ENCODE peak calls at places on chromosomes 13 and 19, in five cellular contexts. Z is sigmoid colon, G is suprapubic skin, B is upper lobe of left lung, J is transverse colon. F is an unnamed sample.
A peak's percentile ranks its signal among the peaks of the same experiment; 100 is the strongest.

GRCh38 chr13:47478985-47479384 is 522.1 kb downstream of the SUCLA2 start:
- DNase-seq in Z (no peak), G (no peak), B (no peak), J (no peak), F (no peak)

GRCh38 chr19:31347356-31347755 is 1.9 kb downstream of the TSHZ3 start:
- DNase-seq in J (no peak), Z (no peak), G (no peak), B (no peak), F (no peak)

GRCh38 chr13:29849071-29849541 is 1.3 kb downstream of the UBL3 start:
- DNase-seq in J (peak; percentile 31), B (no peak), G (no peak), Z (no peak), F (no peak)

GRCh38 chr13:101424381-101425155 is 8.3 kb upstream of the NALCN start:
- DNase-seq in Z (no peak), G (no peak), J (no peak), B (no peak), F (no peak)

GRCh38 chr13:26280295-26280694 is 26.4 kb downstream of the CDK8 start:
- DNase-seq in Z (no peak), G (no peak), J (no peak), B (no peak), F (no peak)

GRCh38 chr13:101552286-101552685 is 99.8 kb downstream of the ITGBL1 start:
- DNase-seq in G (no peak), B (no peak), Z (no peak), J (no peak), F (no peak)

GRCh38 chr13:79907527-79907926 is 426.6 kb downstream of the NDFIP2 start:
- DNase-seq in B (no peak), Z (no peak), J (no peak), G (no peak), F (no peak)

GRCh38 chr19:46608178-46608577 is 7.0 kb downstream of the CALM3 start:
- DNase-seq in Z (no peak), J (peak; percentile 5), G (no peak), B (no peak), F (no peak)

GRCh38 chr13:36858285-36858684 is 39.3 kb downstream of the RFXAP start:
- DNase-seq in J (no peak), B (no peak), G (no peak), Z (no peak), F (peak; percentile 8)

GRCh38 chr13:25738342-25738771 is 313.5 kb downstream of the SHISA2 start:
- DNase-seq in J (no peak), Z (no peak), G (no peak), B (no peak), F (no peak)

GRCh38 chr19:54324071-54324470 is 11.1 kb upstream of the LILRA5 start:
- DNase-seq in Z (no peak), B (no peak), J (no peak), G (no peak), F (no peak)

GRCh38 chr19:10566658-10567410 is 1.0 kb upstream of the KRI1 start:
- DNase-seq in J (peak; percentile 41), Z (no peak), G (peak; percentile 78), B (peak; percentile 25), F (no peak)

GRCh38 chr13:91045351-91046034 is 302.0 kb upstream of the MIR17HG start:
- DNase-seq in G (no peak), Z (no peak), B (no peak), J (no peak), F (no peak)

GRCh38 chr19:23321953-23322549 is 71.9 kb upstream of the ZNF724 start:
- DNase-seq in G (no peak), Z (no peak), B (no peak), J (no peak), F (no peak)

GRCh38 chr19:4304509-4305252 is at the start of gene FSD1:
- DNase-seq in J (no peak), G (no peak), Z (no peak), B (no peak), F (no peak)

GRCh38 chr19:50702158-50702869 is 17.3 kb downstream of the SHANK1 start:
- DNase-seq in B (no peak), Z (no peak), J (no peak), G (no peak), F (no peak)

GRCh38 chr13:33110713-33111413 is 94.6 kb downstream of the KL start:
- DNase-seq in J (no peak), G (peak; percentile 75), Z (no peak), B (peak; percentile 38), F (peak; percentile 44)

GRCh38 chr13:111359237-111359915 is 38.9 kb downstream of the TEX29 start:
- DNase-seq in J (no peak), Z (no peak), B (no peak), G (no peak), F (no peak)

GRCh38 chr13:33235564-33235963 is 50.0 kb downstream of the STARD13 start:
- DNase-seq in B (no peak), G (no peak), J (no peak), Z (no peak), F (no peak)

GRCh38 chr13:79212064-79212619 is 193.9 kb downstream of the RBM26 start:
- DNase-seq in B (no peak), Z (no peak), J (no peak), G (no peak), F (no peak)

GRCh38 chr19:54123682-54124081 is 8.1 kb downstream of the PRPF31 start:
- DNase-seq in B (no peak), G (peak; percentile 62), Z (no peak), J (no peak), F (no peak)

GRCh38 chr19:29527500-29528328 is 1.9 kb downstream of the VSTM2B start:
- DNase-seq in B (no peak), J (no peak), Z (no peak), G (no peak), F (no peak)

GRCh38 chr19:55644842-55645511 is 1.5 kb downstream of the ZNF581 start:
- DNase-seq in G (peak; percentile 55), Z (no peak), B (no peak), J (no peak), F (no peak)
- TF ChIP-seq EP300 in G (no peak), Z (no peak), B (no peak), J (no peak), F (no peak)

GRCh38 chr13:99657848-99658265 is 156.6 kb downstream of the TM9SF2 start:
- DNase-seq in G (no peak), B (peak; percentile 37), Z (no peak), J (no peak), F (no peak)

GRCh38 chr13:99660101-99660500 is 158.8 kb downstream of the TM9SF2 start:
- DNase-seq in G (no peak), J (no peak), B (no peak), Z (no peak), F (no peak)

GRCh38 chr13:99656843-99657506 is 155.7 kb downstream of the TM9SF2 start:
- DNase-seq in Z (no peak), G (no peak), B (no peak), J (no peak), F (no peak)

GRCh38 chr13:99659234-99659633 is 158.0 kb downstream of the TM9SF2 start:
- DNase-seq in Z (no peak), J (no peak), B (no peak), G (no peak), F (no peak)

DNA sequence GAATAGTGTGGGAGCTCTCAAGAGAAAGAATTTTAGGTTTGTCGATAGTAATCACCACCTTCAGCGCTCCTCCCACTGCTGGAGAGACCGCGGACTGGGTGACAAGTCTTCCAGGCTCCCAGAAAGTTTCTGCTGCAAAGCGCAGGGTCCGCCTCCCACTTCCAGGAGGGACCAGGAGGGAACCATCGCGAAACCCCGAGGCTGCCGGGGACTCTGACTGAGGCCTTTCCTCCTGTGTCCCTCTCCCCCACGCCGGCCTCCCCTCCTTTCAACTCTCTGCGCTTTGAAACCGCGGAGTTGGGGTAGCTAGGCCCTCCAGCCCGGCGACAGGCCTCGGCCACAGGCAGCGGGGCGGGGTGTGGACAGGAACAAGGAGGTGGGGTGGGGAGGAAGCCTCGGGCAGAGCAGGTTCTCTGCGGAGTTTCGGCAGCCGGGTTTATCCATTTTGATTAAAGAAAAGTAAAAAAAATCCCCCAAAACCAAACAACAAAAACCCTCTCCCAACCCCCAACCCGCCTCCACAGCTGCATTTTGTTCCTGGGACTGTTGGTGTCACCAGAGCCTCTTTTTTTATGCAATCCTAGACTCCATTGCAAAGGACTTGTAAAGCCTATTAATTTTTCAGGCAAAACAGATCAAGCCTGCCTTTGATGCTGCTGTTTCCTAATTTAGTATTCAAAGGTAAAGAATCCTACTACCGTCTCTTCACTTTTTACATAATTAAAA is 157.2 kb downstream of the TM9SF2 start:
- DNase-seq in G (peak; percentile 67), J (peak; percentile 37), B (peak; percentile 38), Z (peak; percentile 72), F (peak; percentile 27)
- H3K4me3 ChIP-seq in G (peak overlapping the region; percentile 45), J (peak overlapping the region; percentile 15), B (peak overlapping the region; percentile 0), Z (peak overlapping the region; percentile 34), F (peak overlapping the region; percentile 55)

GRCh38 chr19:7265963-7266362 is 28.3 kb downstream of the INSR start:
- DNase-seq in Z (no peak), B (peak; percentile 71), J (peak; percentile 61), G (no peak), F (no peak)
- TF ChIP-seq EP300 in Z (no peak), B (peak; percentile 7), J (no peak), G (no peak), F (peak; percentile 69)

GRCh38 chr19:18387395-18387794 is 1.4 kb downstream of the GDF15 start:
- DNase-seq in G (no peak), J (no peak), Z (no peak), B (no peak), F (no peak)
- H3K4me3 ChIP-seq in G (peak overlapping the region; percentile 19), J (no peak overlapping the region), Z (no peak overlapping the region), B (no peak overlapping the region), F (peak overlapping the region; percentile 39)

GRCh38 chr13:51769455-51770127 is 34.4 kb downstream of the DHRS12 start:
- DNase-seq in G (peak; percentile 82), Z (peak; percentile 87), B (peak; percentile 67), J (no peak), F (peak; percentile 75)
- TF ChIP-seq EP300 in G (no peak), Z (peak; percentile 76), B (peak; percentile 57), J (no peak), F (peak; percentile 98)

GRCh38 chr19:2273356-2274184 is 8.4 kb downstream of the PEAK3 start:
- DNase-seq in J (peak; percentile 85), G (peak; percentile 82), Z (peak; percentile 86), B (peak; percentile 78), F (peak; percentile 67)

GRCh38 chr19:2275588-2276428 is 6.2 kb downstream of the PEAK3 start:
- DNase-seq in G (peak; percentile 66), Z (no peak), J (peak; percentile 59), B (no peak), F (no peak)

GRCh38 chr19:2276429-2276989 is 5.5 kb downstream of the PEAK3 start:
- DNase-seq in Z (no peak), B (no peak), G (no peak), J (no peak), F (no peak)

GRCh38 chr19:2274937-2275535 is 6.9 kb downstream of the PEAK3 start:
- DNase-seq in J (peak; percentile 80), G (peak; percentile 78), Z (peak; percentile 83), B (peak; percentile 70), F (no peak)

GRCh38 chr19:2274185-2274711 is 7.7 kb downstream of the PEAK3 start:
- DNase-seq in G (peak; percentile 62), B (no peak), J (no peak), Z (no peak), F (no peak)
- H3K4me3 ChIP-seq in G (peak overlapping the region; percentile 99), B (no peak overlapping the region), J (no peak overlapping the region), Z (no peak overlapping the region), F (no peak overlapping the region)

F was measured in tibial nerve.